ENCODE peak calls at places on chromosomes 1 and 21, in four cellular contexts. One of them, this sample, is unnamed.
A peak's percentile ranks its signal among the peaks of the same experiment; 100 is the strongest.

GRCh38 chr1:81801834-81802531 is 1.2 kb downstream of the ADGRL2 start:
- DNase-seq in heart left ventricle: peak; percentile 36
- DNase-seq in left lung: peak; percentile 66
- DNase-seq in AG04450: no peak
- DNase-seq in this sample: no peak

GRCh38 chr1:54459714-54460113 is 53.5 kb upstream of the SSBP3 start:
- DNase-seq in left lung: no peak
- DNase-seq in AG04450: no peak
- DNase-seq in heart left ventricle: no peak
- DNase-seq in this sample: no peak

GRCh38 chr1:150268342-150268705 is 492 bp downstream of the APH1A start:
- DNase-seq in left lung: no peak
- DNase-seq in heart left ventricle: peak; percentile 25
- DNase-seq in AG04450: no peak
- DNase-seq in this sample: no peak

GRCh38 chr1:232127190-232127589 is 500.6 kb downstream of the DISC1 start:
- DNase-seq in AG04450: peak; percentile 34
- DNase-seq in heart left ventricle: no peak
- DNase-seq in left lung: no peak
- DNase-seq in this sample: peak; percentile 53

GRCh38 chr1:87358219-87358618 is 29.5 kb downstream of the LMO4 start:
- DNase-seq in heart left ventricle: no peak
- DNase-seq in AG04450: no peak
- DNase-seq in left lung: no peak
- DNase-seq in this sample: no peak

GRCh38 chr1:173168941-173169340 is 38.2 kb downstream of the TNFSF4 start:
- DNase-seq in AG04450: no peak
- DNase-seq in heart left ventricle: no peak
- DNase-seq in left lung: no peak
- DNase-seq in this sample: no peak

GRCh38 chr1:224287714-224288113 is 42.3 kb downstream of the NVL start:
- DNase-seq in left lung: no peak
- DNase-seq in heart left ventricle: no peak
- DNase-seq in AG04450: no peak
- DNase-seq in this sample: no peak

GRCh38 chr1:209220048-209220524 is 363.4 kb upstream of the CAMK1G start:
- DNase-seq in AG04450: no peak
- DNase-seq in left lung: peak; percentile 6
- DNase-seq in heart left ventricle: no peak
- DNase-seq in this sample: no peak

GRCh38 chr1:194658090-194658439 is 1471.7 kb upstream of the B3GALT2 start:
- DNase-seq in heart left ventricle: no peak
- DNase-seq in AG04450: peak; percentile 20
- DNase-seq in left lung: no peak
- DNase-seq in this sample: peak; percentile 56

GRCh38 chr21:45029298-45029967 is 44.9 kb upstream of the ADARB1 start:
- DNase-seq in left lung: peak; percentile 64
- DNase-seq in AG04450: no peak
- DNase-seq in heart left ventricle: peak; percentile 53
- DNase-seq in this sample: no peak

GRCh38 chr1:39272027-39272790 is 67.7 kb downstream of the MACF1 start:
- DNase-seq in left lung: no peak
- DNase-seq in AG04450: peak; percentile 30
- DNase-seq in heart left ventricle: peak; percentile 14
- DNase-seq in this sample: no peak

GRCh38 chr1:29197590-29197924 is 15.9 kb upstream of the SRSF4 start:
- DNase-seq in heart left ventricle: no peak
- DNase-seq in left lung: no peak
- DNase-seq in AG04450: no peak
- DNase-seq in this sample: no peak

GRCh38 chr1:35557118-35557610 is at the start of gene KIAA0319L:
- DNase-seq in AG04450: no peak
- DNase-seq in left lung: peak; percentile 96
- DNase-seq in heart left ventricle: peak; percentile 92
- DNase-seq in this sample: peak; percentile 26

GRCh38 chr1:35319988-35320713 is 51.6 kb downstream of the ZMYM4 start:
- DNase-seq in AG04450: no peak
- DNase-seq in left lung: no peak
- DNase-seq in heart left ventricle: peak; percentile 63
- DNase-seq in this sample: no peak

GRCh38 chr1:206459703-206460102 is 10.6 kb upstream of the IKBKE start:
- DNase-seq in heart left ventricle: no peak
- DNase-seq in left lung: no peak
- DNase-seq in AG04450: no peak
- DNase-seq in this sample: no peak

GRCh38 chr1:206455681-206456344 is 14.5 kb upstream of the IKBKE start:
- DNase-seq in left lung: no peak
- DNase-seq in heart left ventricle: no peak
- DNase-seq in AG04450: no peak
- DNase-seq in this sample: no peak

GRCh38 chr1:206455320-206455680 is 15.0 kb upstream of the IKBKE start:
- DNase-seq in AG04450: no peak
- DNase-seq in heart left ventricle: no peak
- DNase-seq in left lung: no peak
- DNase-seq in this sample: no peak

GRCh38 chr1:206457408-206457807 is 12.9 kb upstream of the IKBKE start:
- DNase-seq in heart left ventricle: no peak
- DNase-seq in AG04450: no peak
- DNase-seq in left lung: peak; percentile 75
- DNase-seq in this sample: no peak

DNA sequence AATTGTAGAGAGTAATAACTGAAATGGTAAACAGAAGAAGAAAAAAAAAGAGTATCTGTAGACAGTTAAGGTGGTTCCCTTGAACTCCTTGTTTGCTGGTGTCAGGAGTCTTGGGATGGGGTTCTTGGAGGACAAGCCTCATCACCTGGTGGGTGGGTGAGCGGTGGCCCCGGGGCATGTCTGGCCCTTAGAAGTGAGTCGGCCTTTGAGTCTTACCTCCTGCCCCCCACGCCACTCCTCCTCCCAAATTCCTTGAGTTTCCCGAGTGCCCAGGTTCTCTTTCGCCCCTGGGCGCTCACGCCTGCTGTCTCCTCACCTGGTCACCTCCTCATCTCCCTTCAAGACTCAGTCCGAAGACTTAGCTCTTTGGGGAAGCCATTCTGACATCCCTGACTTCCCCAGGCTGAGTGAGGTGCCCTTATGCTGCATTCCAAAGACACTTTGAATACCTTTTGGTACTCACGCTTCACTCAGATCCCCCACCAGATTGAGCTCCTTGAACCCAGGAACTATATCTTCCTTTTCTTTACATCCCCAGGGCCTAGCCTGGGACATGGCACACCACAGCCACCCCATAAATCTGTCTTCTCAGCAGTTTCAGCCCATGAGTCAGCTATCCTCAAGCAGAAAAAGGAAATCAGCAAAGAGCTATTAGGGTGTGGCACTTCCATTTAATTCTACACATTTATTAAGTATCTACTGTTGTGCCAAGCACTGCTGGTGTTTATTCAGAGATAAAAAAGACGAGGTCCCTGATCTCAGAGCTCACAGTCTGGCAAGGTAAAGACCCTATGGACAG is 13.5 kb upstream of the IKBKE start:
- DNase-seq in left lung: peak; percentile 63
- DNase-seq in heart left ventricle: no peak
- DNase-seq in AG04450: no peak
- DNase-seq in this sample: no peak
- H3K27ac ChIP-seq in left lung: peak overlapping the region; percentile 71
- H3K27ac ChIP-seq in heart left ventricle: peak overlapping the region; percentile 12
- H3K27ac ChIP-seq in AG04450: no peak overlapping the region
- H3K27ac ChIP-seq in this sample: peak overlapping the region; percentile 39

GRCh38 chr1:113895084-113895483 is 7.7 kb upstream of the BCL2L15 start:
- DNase-seq in heart left ventricle: no peak
- DNase-seq in left lung: no peak
- DNase-seq in AG04450: no peak
- DNase-seq in this sample: no peak

GRCh38 chr1:113887776-113888175 is 395 bp upstream of the BCL2L15 start:
- DNase-seq in heart left ventricle: no peak
- DNase-seq in left lung: no peak
- DNase-seq in AG04450: no peak
- DNase-seq in this sample: no peak

GRCh38 chr1:113893267-113893666 is 5.9 kb upstream of the BCL2L15 start:
- DNase-seq in AG04450: no peak
- DNase-seq in heart left ventricle: no peak
- DNase-seq in left lung: no peak
- DNase-seq in this sample: no peak

GRCh38 chr1:113890816-113891215 is 3.4 kb upstream of the BCL2L15 start:
- DNase-seq in AG04450: no peak
- DNase-seq in left lung: no peak
- DNase-seq in heart left ventricle: no peak
- DNase-seq in this sample: no peak

DNA sequence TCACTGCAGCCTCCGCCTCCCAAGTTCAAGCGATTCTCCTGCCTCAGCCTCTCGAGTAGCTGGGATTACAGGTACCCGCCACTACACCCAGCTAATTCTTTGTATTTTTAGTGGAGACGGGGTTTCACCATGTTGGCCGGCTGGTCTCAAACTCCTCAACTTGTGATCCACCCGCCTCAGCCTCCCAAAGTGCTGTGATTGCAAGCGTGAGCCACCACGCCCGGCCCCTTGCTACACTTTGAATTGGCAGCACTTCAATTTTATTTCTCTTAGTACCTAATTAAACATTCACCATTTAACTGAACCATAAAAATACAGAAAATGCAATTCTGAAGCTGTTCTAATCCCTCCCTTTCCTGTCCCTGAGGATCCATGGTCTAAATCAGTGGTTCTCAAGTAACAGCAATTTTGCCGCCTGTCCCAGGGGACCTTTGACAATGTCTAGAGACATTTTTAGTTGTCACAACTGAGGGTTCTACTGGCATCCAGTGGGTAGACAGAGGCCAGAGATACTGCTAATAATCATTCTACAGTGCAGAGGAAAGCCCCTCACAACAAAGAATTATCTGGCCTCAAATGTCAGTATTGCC is 4.3 kb upstream of the BCL2L15 start:
- DNase-seq in left lung: no peak
- DNase-seq in heart left ventricle: no peak
- DNase-seq in AG04450: no peak
- DNase-seq in this sample: no peak
- H3K27ac ChIP-seq in left lung: no peak overlapping the region
- H3K27ac ChIP-seq in heart left ventricle: no peak overlapping the region
- H3K27ac ChIP-seq in AG04450: no peak overlapping the region
- H3K27ac ChIP-seq in this sample: no peak overlapping the region

GRCh38 chr1:108569097-108569728 is 9.3 kb downstream of the EEIG2 start:
- DNase-seq in left lung: no peak
- DNase-seq in AG04450: no peak
- DNase-seq in heart left ventricle: no peak
- DNase-seq in this sample: no peak
- H3K27ac ChIP-seq in left lung: no peak overlapping the region
- H3K27ac ChIP-seq in AG04450: no peak overlapping the region
- H3K27ac ChIP-seq in heart left ventricle: no peak overlapping the region
- H3K27ac ChIP-seq in this sample: no peak overlapping the region

GRCh38 chr1:181076852-181077251 is 11.6 kb upstream of the IER5 start:
- DNase-seq in heart left ventricle: no peak
- DNase-seq in left lung: no peak
- DNase-seq in AG04450: no peak
- DNase-seq in this sample: no peak
- H3K27ac ChIP-seq in heart left ventricle: no peak overlapping the region
- H3K27ac ChIP-seq in left lung: no peak overlapping the region
- H3K27ac ChIP-seq in AG04450: no peak overlapping the region
- H3K27ac ChIP-seq in this sample: peak overlapping the region; percentile 94

GRCh38 chr1:6495041-6495441 is 3.6 kb upstream of the PLEKHG5 start:
- DNase-seq in AG04450: no peak
- DNase-seq in left lung: no peak
- DNase-seq in heart left ventricle: peak; percentile 10
- DNase-seq in this sample: no peak
- H3K27ac ChIP-seq in AG04450: no peak overlapping the region
- H3K27ac ChIP-seq in left lung: no peak overlapping the region
- H3K27ac ChIP-seq in heart left ventricle: peak overlapping the region; percentile 71
- H3K27ac ChIP-seq in this sample: peak overlapping the region; percentile 100

DNA sequence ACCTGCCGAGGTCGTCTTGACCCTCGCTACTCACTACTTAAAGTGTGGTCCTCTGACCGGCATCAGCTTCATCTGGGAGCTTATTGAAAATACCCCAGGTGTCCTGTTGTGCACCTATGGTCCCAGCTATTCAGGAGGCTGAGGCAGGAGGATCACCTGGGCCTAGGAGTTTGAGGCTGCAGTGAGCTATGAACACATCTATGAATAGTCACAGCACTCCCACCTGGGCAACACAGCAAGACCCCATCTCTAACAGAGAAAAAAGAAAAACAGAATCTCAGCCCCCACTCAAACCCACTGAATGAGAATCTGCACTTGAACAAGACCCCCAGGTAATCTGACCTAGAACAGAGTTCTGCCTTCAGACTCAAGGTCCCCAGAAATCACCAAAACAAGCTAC is 8.7 kb upstream of the OLIG1 start:
- DNase-seq in left lung: no peak
- DNase-seq in heart left ventricle: no peak
- DNase-seq in AG04450: no peak
- DNase-seq in this sample: no peak
- H3K27ac ChIP-seq in left lung: no peak overlapping the region
- H3K27ac ChIP-seq in heart left ventricle: no peak overlapping the region
- H3K27ac ChIP-seq in AG04450: no peak overlapping the region
- H3K27ac ChIP-seq in this sample: no peak overlapping the region

GRCh38 chr1:109306832-109307362 is at the start of gene MYBPHL:
- DNase-seq in left lung: no peak
- DNase-seq in AG04450: no peak
- DNase-seq in heart left ventricle: no peak
- DNase-seq in this sample: no peak
- H3K27ac ChIP-seq in left lung: peak within 1 kb of the TSS; percentile 42
- H3K27ac ChIP-seq in AG04450: no peak within 1 kb of the TSS
- H3K27ac ChIP-seq in heart left ventricle: peak within 1 kb of the TSS; percentile 69
- H3K27ac ChIP-seq in this sample: no peak within 1 kb of the TSS

This sample was measured in epithelial cell of prostate.